ENCODE peak calls at places on chromosomes 13 and 19, in nine cellular contexts. T is ascending aorta; H is suprapubic skin; P is psoas muscle; F is neuronal stem cell; M is cardiac muscle cell; Z is endodermal cell; U is CD4-positive, CD25-positive, alpha-beta regulatory T cell; V is DND-41. R is an unnamed sample. For H3K9me3, the result is how much of the 10 kb centered on the place peaks cover.

GRCh38 chr13:92137519-92137918 is 739.1 kb downstream of the GPC5 start:
- DNase-seq in V (no peak), M (no peak), F (no peak), P (no peak), U (no peak), T (no peak), Z (no peak), H (no peak), R (no peak)

GRCh38 chr13:68481130-68481529 is 1251.0 kb upstream of the PCDH9 start:
- DNase-seq in Z (no peak), U (no peak), P (no peak), F (no peak), T (no peak), M (peak), H (no peak), V (no peak), R (no peak)

GRCh38 chr13:112466132-112467025 is 90.2 kb downstream of the SPACA7 start:
- DNase-seq in F (no peak), H (no peak), Z (no peak), P (peak), T (no peak), V (no peak), U (no peak), M (no peak), R (no peak)

GRCh38 chr13:77386046-77386445 is 59.2 kb upstream of the MYCBP2 start:
- DNase-seq in H (no peak), V (no peak), F (no peak), U (no peak), P (no peak), T (no peak), M (no peak), Z (no peak), R (no peak)

GRCh38 chr13:74695021-74695800 is 561.0 kb upstream of the KLF12 start:
- DNase-seq in U (no peak), H (no peak), M (peak), Z (peak), V (no peak), T (no peak), P (no peak), F (no peak), R (no peak)

GRCh38 chr13:58051807-58052375 is 420.3 kb downstream of the PCDH17 start:
- DNase-seq in T (no peak), Z (peak), P (no peak), H (no peak), F (no peak), U (no peak), M (no peak), V (no peak), R (no peak)

GRCh38 chr19:28603453-28603852 is 609.5 kb downstream of the UQCRFS1 start:
- DNase-seq in U (no peak), V (no peak), M (no peak), H (no peak), T (no peak), P (no peak), F (no peak), Z (no peak), R (no peak)

GRCh38 chr13:33153421-33154381 is 131.9 kb downstream of the STARD13 start:
- DNase-seq in P (no peak), F (no peak), U (no peak), H (no peak), M (no peak), T (no peak), V (no peak), Z (peak), R (peak)

GRCh38 chr13:80737513-80737912 is 396.6 kb upstream of the SPRY2 start:
- DNase-seq in U (no peak), Z (no peak), F (no peak), V (no peak), M (peak), H (no peak), T (no peak), P (no peak), R (no peak)

GRCh38 chr19:47047272-47047930 is 1.0 kb downstream of the TMEM160 start:
- DNase-seq in Z (no peak), M (no peak), T (no peak), U (no peak), H (no peak), P (no peak), F (no peak), V (no peak), R (no peak)

GRCh38 chr19:41930926-41931592 is 2.8 kb upstream of the ERFL start:
- DNase-seq in H (no peak), M (no peak), P (no peak), U (no peak), F (no peak), Z (peak), V (no peak), T (no peak), R (no peak)

GRCh38 chr19:30425885-30426838 is 54.0 kb downstream of the ZNF536 start:
- DNase-seq in Z (no peak), P (no peak), T (no peak), M (no peak), F (no peak), U (no peak), V (no peak), H (no peak), R (no peak)

DNA sequence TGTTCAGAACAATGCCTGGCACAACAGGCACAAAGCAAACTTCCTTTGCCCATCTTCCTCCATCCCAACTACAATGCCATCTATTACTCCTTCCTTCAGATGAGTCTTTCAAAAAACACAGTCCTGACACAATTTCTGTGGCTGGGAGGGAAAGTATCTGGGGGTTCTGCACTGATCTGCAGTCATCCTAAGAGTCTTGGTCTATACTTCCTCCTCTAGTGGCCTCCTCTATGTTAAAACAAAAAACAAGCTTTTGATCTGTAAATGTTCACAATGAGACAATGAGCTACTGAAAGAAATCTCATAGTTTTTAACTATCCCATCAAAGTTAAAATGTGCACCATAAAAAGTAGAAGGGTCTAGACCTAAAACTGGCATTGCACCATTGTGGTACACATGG is 44.7 kb downstream of the USP12 start:
- DNase-seq in V (no peak), Z (no peak), P (no peak), M (no peak), F (no peak), U (no peak), T (no peak), H (no peak), R (no peak)
- H3K9me3 ChIP-seq in V (under half), Z (half or more), P (under half), M (under half), F (under half), U (under half), T (under half), H (under half), R (under half)

DNA sequence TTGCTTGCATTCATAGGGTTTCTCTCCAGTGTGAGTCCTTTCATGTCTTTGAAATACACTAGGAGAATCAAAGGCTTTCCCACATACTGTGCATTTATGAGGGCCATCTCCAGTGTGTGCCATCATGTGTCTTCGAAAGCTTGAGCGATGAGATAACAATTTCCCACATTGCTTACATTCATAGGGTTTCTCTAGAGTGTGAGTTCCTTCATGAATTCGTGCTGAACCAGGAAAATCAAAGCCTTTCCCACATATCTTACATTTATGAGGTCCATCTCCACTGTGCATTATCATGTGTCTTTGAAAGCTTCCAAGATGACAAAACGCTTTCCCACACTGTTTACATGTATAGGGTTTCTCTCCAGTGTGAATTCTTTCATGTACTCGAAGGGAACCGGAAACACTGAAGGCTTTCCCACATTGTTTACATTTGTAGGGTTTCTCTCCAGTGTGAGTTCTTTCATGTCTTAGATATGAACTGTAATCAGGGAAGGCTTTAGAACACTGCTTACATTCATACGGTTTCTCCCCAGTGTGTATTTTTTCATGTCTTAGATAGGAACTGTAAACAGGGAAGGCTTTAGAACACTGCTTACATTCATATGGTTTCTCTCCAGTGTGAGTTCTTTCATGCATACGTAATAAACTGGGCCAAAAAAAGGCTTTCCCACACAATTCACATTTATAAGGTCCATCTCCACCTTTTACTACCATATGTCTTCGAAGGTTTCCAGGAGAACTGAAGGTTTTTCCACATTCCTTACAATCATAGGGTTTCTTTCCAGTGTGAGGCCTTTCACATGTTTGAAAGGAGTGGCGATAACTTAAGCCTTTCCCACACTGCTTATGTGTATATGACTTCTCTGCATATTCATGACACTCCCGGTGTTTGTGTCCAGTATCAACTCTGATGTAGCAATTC is 21.4 kb downstream of the ZNF44 start:
- DNase-seq in H (no peak), U (no peak), Z (no peak), F (no peak), V (no peak), T (no peak), P (no peak), M (no peak), R (no peak)
- H3K9me3 ChIP-seq in H (half or more), U (half or more), Z (half or more), F (under half), V (under half), T (half or more), P (half or more), M (under half), R (half or more)

GRCh38 chr19:58003153-58003828 is 671 bp upstream of the ZNF606 start:
- DNase-seq in M (peak), T (no peak), V (no peak), Z (no peak), P (no peak), H (no peak), F (no peak), U (no peak), R (no peak)

GRCh38 chr19:58009301-58009665 is 6.7 kb upstream of the ZNF606 start:
- DNase-seq in P (no peak), F (no peak), Z (no peak), V (no peak), U (no peak), M (no peak), H (no peak), T (no peak), R (no peak)

GRCh38 chr19:58009666-58010301 is 7.2 kb upstream of the ZNF606 start:
- DNase-seq in H (no peak), Z (peak), P (peak), M (peak), T (peak), F (peak), V (peak), U (peak), R (peak)

GRCh38 chr19:58010507-58010906 is 7.9 kb upstream of the ZNF606 start:
- DNase-seq in U (no peak), M (no peak), Z (no peak), P (no peak), V (no peak), T (no peak), F (no peak), H (no peak), R (peak)

DNA sequence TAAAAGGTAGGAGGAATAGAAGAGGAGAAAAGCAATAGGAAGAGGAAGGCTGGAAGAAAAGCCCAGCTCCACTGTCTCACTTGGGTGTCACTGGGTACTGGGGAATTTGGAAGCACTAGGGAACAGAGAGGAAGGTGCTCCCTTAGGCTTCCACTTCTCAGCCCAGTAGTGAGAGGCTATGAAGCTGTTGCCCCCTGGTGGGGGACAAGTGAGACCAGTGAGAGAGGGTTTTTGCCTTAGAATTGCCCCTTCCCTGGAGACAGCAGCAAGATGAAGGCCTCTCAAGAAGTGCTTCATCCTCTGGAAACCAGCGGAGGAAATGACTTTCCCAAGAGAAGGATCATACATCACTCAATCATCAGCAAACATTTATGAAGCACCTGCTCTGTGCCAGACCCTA is 4.7 kb upstream of the ZNF606 start:
- DNase-seq in F (no peak), V (peak), Z (no peak), M (peak), H (no peak), U (no peak), T (no peak), P (no peak), R (no peak)
- H3K9me3 ChIP-seq in F (under half), V (under half), Z (half or more), M (under half), H (under half), U (half or more), T (half or more), P (half or more), R (under half)

GRCh38 chr19:2848625-2849024 is 7.3 kb downstream of the ZNF555 start:
- DNase-seq in U (no peak), H (no peak), Z (no peak), F (no peak), P (no peak), V (no peak), M (no peak), T (no peak), R (no peak)
- H3K9me3 ChIP-seq in U (under half), H (under half), Z (half or more), F (under half), P (under half), V (under half), M (under half), T (half or more), R (under half)

GRCh38 chr19:4624301-4624700 is 15.0 kb upstream of the TNFAIP8L1 start:
- DNase-seq in H (no peak), Z (no peak), V (no peak), F (no peak), T (no peak), U (no peak), M (peak), P (no peak), R (no peak)
- H3K9me3 ChIP-seq in H (under half), Z (under half), V (under half), F (under half), T (under half), U (under half), M (under half), P (under half), R (under half)

GRCh38 chr19:3833578-3834348 is 35.1 kb downstream of the ZFR2 start:
- DNase-seq in H (no peak), P (no peak), V (no peak), M (no peak), Z (no peak), F (no peak), U (no peak), T (no peak), R (no peak)
- H3K9me3 ChIP-seq in H (under half), P (under half), V (under half), M (under half), Z (under half), F (under half), U (under half), T (under half), R (under half)

GRCh38 chr19:57290970-57291369 is 10.7 kb downstream of the ZNF460 start:
- DNase-seq in Z (no peak), V (no peak), M (no peak), F (no peak), U (no peak), P (no peak), T (no peak), H (no peak), R (no peak)
- H3K9me3 ChIP-seq in Z (under half), V (under half), M (under half), F (under half), U (half or more), P (under half), T (half or more), H (under half), R (under half)

R was measured in left lung.